ENCODE peak calls at places on chromosome 1, in four cellular contexts. I, C, B and K are unnamed samples. For H3K4me1, the result is how much of the 10 kb centered on the place peaks cover.

GRCh38 chr1:94115254-94115899 is 5.6 kb downstream of the ABCA4 start:
- DNase-seq in B (no peak), I (no peak), C (no peak), K (peak)

GRCh38 chr1:66489972-66490601 is 43.9 kb upstream of the SGIP1 start:
- DNase-seq in B (no peak), I (peak), C (no peak), K (no peak)

GRCh38 chr1:29912413-29912812 is 676.1 kb downstream of the PTPRU start:
- DNase-seq in I (no peak), B (no peak), C (no peak), K (no peak)

GRCh38 chr1:110672753-110673108 is 2.0 kb downstream of the KCNA3 start:
- DNase-seq in B (no peak), C (no peak), I (no peak), K (no peak)

GRCh38 chr1:156495401-156496140 is 5.0 kb downstream of the MEF2D start:
- DNase-seq in B (no peak), C (no peak), I (no peak), K (no peak)

GRCh38 chr1:82731216-82731615 is 930.5 kb downstream of the ADGRL2 start:
- DNase-seq in I (no peak), C (no peak), B (no peak), K (no peak)

GRCh38 chr1:112982853-112983539 is 27.0 kb upstream of the SLC16A1 start:
- DNase-seq in C (no peak), I (no peak), B (no peak), K (no peak)

GRCh38 chr1:168636642-168637111 is 60.3 kb downstream of the XCL1 start:
- DNase-seq in B (peak), C (no peak), I (no peak), K (no peak)

GRCh38 chr1:244049969-244050834 is 881 bp upstream of the ZBTB18 start:
- DNase-seq in B (no peak), C (no peak), I (peak), K (no peak)

GRCh38 chr1:112689842-112690237 is 15.4 kb downstream of the MOV10 start:
- DNase-seq in B (no peak), I (no peak), C (no peak), K (no peak)

GRCh38 chr1:242761556-242761955 is 237.1 kb upstream of the PLD5 start:
- DNase-seq in C (no peak), B (no peak), I (no peak), K (no peak)

GRCh38 chr1:96544051-96544830 is 177.3 kb upstream of the PTBP2 start:
- DNase-seq in C (no peak), I (no peak), B (no peak), K (no peak)

GRCh38 chr1:29122662-29122986 is 1.1 kb downstream of the TMEM200B start:
- DNase-seq in C (no peak), B (no peak), I (no peak), K (peak)

GRCh38 chr1:205319081-205320018 is 2.2 kb downstream of the NUAK2 start:
- DNase-seq in B (peak), C (no peak), I (no peak), K (no peak)

GRCh38 chr1:218666263-218666662 is 321.1 kb downstream of the TGFB2 start:
- DNase-seq in C (no peak), I (no peak), B (no peak), K (no peak)

GRCh38 chr1:153916297-153916696 is 6.5 kb downstream of the GATAD2B start:
- DNase-seq in C (no peak), B (no peak), I (no peak), K (no peak)
- H3K4me1 ChIP-seq in C (under half), B (under half), I (under half), K (under half)

GRCh38 chr1:109617291-109617801 is 2.1 kb downstream of the GNAT2 start:
- DNase-seq in B (peak), I (peak), C (peak), K (peak)
- TF ChIP-seq CTCF in B (no peak), I (peak), C (peak), K (peak)

GRCh38 chr1:52635321-52636089 is 2.5 kb downstream of the SHISAL2A start:
- DNase-seq in B (no peak), C (no peak), I (no peak), K (no peak)

GRCh38 chr1:52632732-52633290 is at the start of gene SHISAL2A:
- DNase-seq in I (peak), C (peak), B (peak), K (peak)

GRCh38 chr1:52633291-52633754 is 355 bp downstream of the SHISAL2A start:
- DNase-seq in I (peak), C (peak), B (peak), K (peak)

GRCh38 chr1:52631759-52632331 is 1.1 kb upstream of the SHISAL2A start:
- DNase-seq in C (no peak), B (no peak), I (peak), K (peak)

GRCh38 chr1:52634111-52634510 is 1.1 kb downstream of the SHISAL2A start:
- DNase-seq in B (no peak), C (no peak), I (no peak), K (no peak)
- H3K4me1 ChIP-seq in B (under half), C (under half), I (under half), K (under half)

DNA sequence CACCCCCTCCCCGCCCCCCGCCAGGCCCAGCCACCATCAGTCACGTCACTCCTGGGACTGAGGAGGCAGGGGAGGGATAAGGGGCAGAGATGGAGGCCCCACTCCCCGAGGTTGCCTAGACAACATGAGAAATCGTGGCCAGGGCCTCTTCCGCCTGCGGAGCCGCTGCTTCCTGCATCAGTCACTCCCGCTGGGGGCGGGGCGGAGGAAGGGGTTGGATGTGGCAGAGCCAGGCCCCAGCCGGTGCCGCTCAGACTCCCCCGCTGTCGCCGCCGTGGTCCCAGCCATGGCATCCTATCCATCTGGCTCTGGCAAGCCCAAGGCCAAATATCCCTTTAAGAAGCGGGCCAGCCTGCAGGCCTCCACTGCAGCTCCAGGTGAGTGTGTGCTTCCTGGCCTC is 1.3 kb downstream of the AMPD2 start:
- DNase-seq in B (peak), C (peak), I (peak), K (peak)
- TF ChIP-seq CTCF in B (no peak), C (no peak), I (no peak), K (no peak)

GRCh38 chr1:223732993-223733798 is 20.9 kb downstream of the CAPN2 start:
- DNase-seq in B (no peak), C (no peak), I (peak), K (no peak)

GRCh38 chr1:223727541-223727940 is 15.2 kb downstream of the CAPN2 start:
- DNase-seq in I (no peak), B (no peak), C (no peak), K (no peak)

GRCh38 chr1:223731076-223731770 is 18.9 kb downstream of the CAPN2 start:
- DNase-seq in C (no peak), I (peak), B (no peak), K (no peak)

GRCh38 chr1:223730471-223730870 is 18.1 kb downstream of the CAPN2 start:
- DNase-seq in B (no peak), C (no peak), I (no peak), K (no peak)

DNA sequence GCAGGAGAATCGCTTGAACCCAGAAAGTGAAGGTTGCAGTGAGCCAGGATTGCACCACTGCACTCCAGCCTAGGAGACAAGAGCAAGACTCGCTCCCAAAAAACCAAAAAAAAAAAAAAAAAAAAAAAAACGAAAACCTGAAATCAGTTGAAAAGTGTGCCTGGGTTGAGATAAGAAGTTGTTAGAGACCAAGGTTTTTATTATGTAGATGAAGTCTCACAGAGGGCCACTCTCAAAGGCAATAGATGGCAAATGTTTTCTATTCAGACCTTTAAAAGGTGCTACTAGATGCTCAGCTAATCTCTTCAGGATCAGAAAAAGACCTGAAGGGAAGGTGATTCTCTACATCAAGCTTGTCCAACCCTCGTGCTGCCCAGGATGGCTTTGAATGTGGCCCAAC is 17.6 kb downstream of the CAPN2 start:
- DNase-seq in B (no peak), C (no peak), I (no peak), K (no peak)
- H3K4me1 ChIP-seq in B (under half), C (under half), I (under half), K (under half)

DNA sequence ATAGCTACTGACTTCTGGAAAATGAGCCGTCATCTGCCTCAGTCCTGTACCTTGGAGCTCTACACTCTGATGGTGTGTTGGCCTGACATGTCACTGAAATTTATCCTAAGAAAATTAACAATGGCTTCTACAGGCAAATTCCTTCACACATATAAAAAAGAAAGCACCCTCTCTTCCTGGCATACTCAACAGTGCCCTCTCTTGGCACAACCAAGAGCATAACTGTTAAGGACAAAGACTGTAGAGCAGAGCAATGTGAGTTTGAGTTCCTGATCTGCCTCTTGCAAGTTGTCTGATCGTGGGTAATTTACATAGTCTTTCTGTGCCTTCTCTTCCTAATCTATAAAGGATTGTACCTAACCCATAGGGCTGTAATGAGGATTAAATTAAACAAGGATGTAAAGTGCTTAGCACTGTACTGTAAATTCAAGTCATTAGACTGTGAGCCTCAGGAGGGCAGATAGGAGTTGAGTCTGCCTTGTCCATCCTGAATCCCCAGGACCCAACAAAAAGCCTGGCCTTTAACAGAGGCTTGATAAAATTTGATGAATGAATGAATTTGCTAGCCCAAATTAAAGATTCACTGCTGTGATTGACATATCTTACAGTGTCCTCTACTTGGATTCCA is 83.5 kb downstream of the SYF2 start:
- DNase-seq in C (peak), I (no peak), B (no peak), K (peak)
- TF ChIP-seq CTCF in C (peak), I (peak), B (no peak), K (peak)